ENCODE peak calls at places on chromosome 2, in nine cellular contexts. T, F, E, K, O, S, A, V and H are unnamed samples.

GRCh38 chr2:38648107-38648761 is 17.7 kb upstream of the GALM start:
- DNase-seq in T (no peak), F (no peak), E (no peak), K (peak; percentile 22), O (no peak), S (no peak), A (peak; percentile 19), V (no peak), H (no peak)

GRCh38 chr2:205721057-205721767 is 38.9 kb downstream of the NRP2 start:
- DNase-seq in T (no peak), F (no peak), E (no peak), K (no peak), O (peak; percentile 75), S (no peak), A (no peak), V (no peak), H (no peak)

GRCh38 chr2:135664623-135665068 is 77.0 kb upstream of the UBXN4 start:
- DNase-seq in T (no peak), F (no peak), E (no peak), K (peak; percentile 29), O (no peak), S (no peak), A (no peak), V (no peak), H (no peak)

GRCh38 chr2:30147196-30147714 is 448 bp downstream of the YPEL5 start:
- DNase-seq in T (no peak), F (no peak), E (no peak), K (no peak), O (peak; percentile 65), S (no peak), A (no peak), V (no peak), H (no peak)

GRCh38 chr2:168176402-168176801 is 71.0 kb downstream of the STK39 start:
- DNase-seq in T (no peak), F (no peak), E (no peak), K (no peak), O (no peak), S (no peak), A (no peak), V (no peak), H (no peak)

GRCh38 chr2:11680181-11680900 is 10.3 kb upstream of the NTSR2 start:
- DNase-seq in T (no peak), F (no peak), E (no peak), K (peak; percentile 61), O (no peak), S (peak; percentile 57), A (peak; percentile 69), V (no peak), H (no peak)

GRCh38 chr2:39712953-39713352 is 47.2 kb downstream of the TMEM178A start:
- DNase-seq in T (no peak), F (no peak), E (no peak), K (no peak), O (no peak), S (no peak), A (no peak), V (no peak), H (no peak)

GRCh38 chr2:4381049-4381448 is 677.7 kb downstream of the DCDC2C start:
- DNase-seq in T (no peak), F (no peak), E (no peak), K (no peak), O (peak; percentile 77), S (no peak), A (no peak), V (no peak), H (no peak)

GRCh38 chr2:10065683-10066055 is 14.5 kb downstream of the CYS1 start:
- DNase-seq in T (no peak), F (no peak), E (no peak), K (no peak), O (no peak), S (no peak), A (no peak), V (no peak), H (no peak)

GRCh38 chr2:224802407-224802806 is 86.2 kb upstream of the CCDC195 start:
- DNase-seq in T (no peak), F (no peak), E (no peak), K (peak; percentile 55), O (no peak), S (no peak), A (no peak), V (no peak), H (no peak)

GRCh38 chr2:209960676-209961630 is 41.5 kb upstream of the RPE start:
- DNase-seq in T (peak; percentile 49), F (no peak), E (no peak), K (peak; percentile 37), O (peak; percentile 86), S (no peak), A (peak; percentile 68), V (no peak), H (no peak)

GRCh38 chr2:61887684-61888303 is 662 bp downstream of the CCT4 start:
- DNase-seq in T (no peak), F (no peak), E (no peak), K (peak; percentile 36), O (peak; percentile 46), S (no peak), A (peak; percentile 40), V (no peak), H (no peak)

GRCh38 chr2:38465789-38466127 is 88.7 kb upstream of the ATL2 start:
- DNase-seq in T (no peak), F (no peak), E (no peak), K (peak; percentile 21), O (peak; percentile 50), S (peak; percentile 39), A (peak; percentile 56), V (no peak), H (peak; percentile 58)

GRCh38 chr2:16785072-16785638 is 119.5 kb upstream of the CYRIA start:
- DNase-seq in T (no peak), F (no peak), E (no peak), K (no peak), O (no peak), S (no peak), A (no peak), V (no peak), H (no peak)

GRCh38 chr2:153455403-153455802 is 23.2 kb downstream of the RPRM start:
- DNase-seq in T (no peak), F (no peak), E (no peak), K (no peak), O (peak; percentile 21), S (no peak), A (no peak), V (no peak), H (no peak)

GRCh38 chr2:134372141-134372540 is 118.3 kb downstream of the MGAT5 start:
- DNase-seq in T (no peak), F (no peak), E (no peak), K (peak; percentile 73), O (no peak), S (no peak), A (no peak), V (no peak), H (no peak)

GRCh38 chr2:101831351-101831865 is 133.9 kb downstream of the MAP4K4 start:
- DNase-seq in T (peak; percentile 56), F (peak; percentile 79), E (no peak), K (peak; percentile 78), O (peak; percentile 66), S (peak; percentile 88), A (peak; percentile 81), V (peak; percentile 59), H (peak; percentile 70)

GRCh38 chr2:176642074-176642473 is 372.8 kb downstream of the MTX2 start:
- DNase-seq in T (no peak), F (no peak), E (no peak), K (peak; percentile 51), O (no peak), S (no peak), A (no peak), V (no peak), H (no peak)

GRCh38 chr2:124272442-124272841 is 247.4 kb downstream of the CNTNAP5 start:
- DNase-seq in T (no peak), F (no peak), E (no peak), K (no peak), O (no peak), S (no peak), A (no peak), V (no peak), H (no peak)

GRCh38 chr2:201137505-201138400 is 21.8 kb downstream of the CFLAR start:
- DNase-seq in T (no peak), F (no peak), E (no peak), K (no peak), O (no peak), S (no peak), A (no peak), V (no peak), H (no peak)
- H3K36me3 ChIP-seq in T (peaks cover 97% of the 10 kb centered on the region), F (no peaks in the 10 kb centered on the region), E (peaks cover 65% of the 10 kb centered on the region), K (peaks cover 49% of the 10 kb centered on the region), O (no peaks in the 10 kb centered on the region), S (peaks cover 86% of the 10 kb centered on the region), A (no peaks in the 10 kb centered on the region), V (peaks cover 9% of the 10 kb centered on the region), H (peaks cover 18% of the 10 kb centered on the region)

DNA sequence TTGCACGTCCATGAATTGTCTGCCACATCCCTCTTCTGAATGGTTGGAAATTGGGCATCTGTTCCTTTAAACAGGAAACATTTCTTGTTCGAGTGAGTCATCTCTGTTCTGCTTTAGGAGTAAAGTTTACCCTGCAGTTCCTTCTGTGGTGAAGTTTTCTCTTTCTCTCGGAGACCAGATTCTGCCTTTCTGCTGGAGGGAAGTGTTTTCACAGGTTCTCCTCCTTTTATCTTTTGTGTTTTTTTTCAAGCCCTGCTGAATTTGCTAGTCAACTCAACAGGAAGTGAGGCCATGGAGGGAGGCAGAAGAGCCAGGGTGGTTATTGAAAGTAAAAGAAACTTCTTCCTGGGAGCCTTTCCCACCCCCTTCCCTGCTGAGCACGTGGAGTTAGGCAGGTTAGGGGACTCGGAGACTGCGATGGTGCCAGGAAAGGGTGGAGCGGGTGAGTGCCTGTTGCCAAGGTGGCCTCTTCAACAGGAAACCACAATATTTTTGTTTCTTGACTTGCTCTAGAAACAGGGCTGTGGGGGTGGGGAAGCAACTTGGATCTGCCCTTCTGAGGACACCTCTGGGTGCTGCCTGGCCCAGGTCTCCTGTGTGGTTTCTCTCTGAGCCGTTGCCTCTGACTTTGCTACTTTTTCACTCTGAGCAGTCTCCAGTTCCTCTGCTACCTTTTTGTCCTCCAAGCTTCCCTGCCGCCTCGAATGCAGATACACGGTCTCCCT is 2.2 kb upstream of the CASP8 start:
- DNase-seq in T (peak; percentile 91), F (peak; percentile 70), E (no peak), K (peak; percentile 79), O (no peak), S (peak; percentile 76), A (peak; percentile 71), V (peak; percentile 46), H (peak; percentile 91)
- H3K4me1 ChIP-seq in T (peaks cover 63% of the 10 kb centered on the region), F (no peaks in the 10 kb centered on the region), E (peaks cover 37% of the 10 kb centered on the region), K (peaks cover 12% of the 10 kb centered on the region), O (peaks cover 11% of the 10 kb centered on the region), S (peaks cover 22% of the 10 kb centered on the region), A (peaks cover 43% of the 10 kb centered on the region), V (peaks cover 7% of the 10 kb centered on the region), H (peaks cover 19% of the 10 kb centered on the region)

GRCh38 chr2:85830645-85831044 is 58.1 kb downstream of the ST3GAL5 start:
- DNase-seq in T (no peak), F (no peak), E (no peak), K (no peak), O (no peak), S (no peak), A (peak; percentile 18), V (no peak), H (no peak)
- TF ChIP-seq CTCF in T (no peak), F (no peak), E (no peak), K (no peak), O (no peak), S (no peak), A (no peak), V (no peak), H (no peak)

GRCh38 chr2:240745962-240746361 is 54.3 kb downstream of the AQP12A start:
- DNase-seq in T (no peak), F (no peak), E (no peak), K (no peak), O (no peak), S (no peak), A (no peak), V (no peak), H (no peak)
- H3K36me3 ChIP-seq in T (no peaks in the 10 kb centered on the region), F (no peaks in the 10 kb centered on the region), E (no peaks in the 10 kb centered on the region), K (no peaks in the 10 kb centered on the region), O (no peaks in the 10 kb centered on the region), S (no peaks in the 10 kb centered on the region), A (no peaks in the 10 kb centered on the region), V (no peaks in the 10 kb centered on the region), H (no peaks in the 10 kb centered on the region)